ENCODE peak calls at places on chromosomes 5 and 9, in six cellular contexts. U is IMR-90, K is PC-9, T is testis, V is suprapubic skin, W is gastrocnemius medialis. I is an unnamed sample.

GRCh38 chr5:102670224-102670836 is 84.8 kb upstream of the PAM start:
- DNase-seq in W (no peak), K (no peak), U (no peak), T (peak; percentile 31), V (no peak), I (peak; percentile 60)

GRCh38 chr5:61283480-61283879 is 48.6 kb upstream of the ZSWIM6 start:
- DNase-seq in U (no peak), V (no peak), T (no peak), W (no peak), K (no peak), I (no peak)

GRCh38 chr9:128685636-128686489 is 3.2 kb upstream of the SET start:
- DNase-seq in V (no peak), T (no peak), W (no peak), K (no peak), U (no peak), I (no peak)

GRCh38 chr5:107032629-107033028 is 638.1 kb downstream of the EFNA5 start:
- DNase-seq in V (no peak), U (peak; percentile 1), T (no peak), K (no peak), W (no peak), I (no peak)

GRCh38 chr5:2756764-2757163 is 5.3 kb upstream of the IRX2 start:
- DNase-seq in W (no peak), T (no peak), U (no peak), K (no peak), V (no peak), I (no peak)

GRCh38 chr9:27726244-27727141 is 153.2 kb upstream of the C9orf72 start:
- DNase-seq in T (peak; percentile 78), V (no peak), W (peak; percentile 6), K (no peak), U (peak; percentile 55), I (peak; percentile 80)

GRCh38 chr5:154771383-154771901 is 16.3 kb downstream of the LARP1 start:
- DNase-seq in T (peak; percentile 40), U (peak; percentile 92), W (no peak), V (no peak), K (no peak), I (peak; percentile 91)

GRCh38 chr5:169561883-169562282 is 21.7 kb upstream of the SPDL1 start:
- DNase-seq in V (no peak), U (no peak), T (no peak), K (no peak), W (no peak), I (no peak)

GRCh38 chr5:97623441-97623840 is 440.4 kb upstream of the RIOK2 start:
- DNase-seq in K (no peak), U (no peak), V (no peak), W (no peak), T (no peak), I (no peak)

GRCh38 chr9:2655411-2655901 is 33.9 kb downstream of the VLDLR start:
- DNase-seq in T (no peak), W (no peak), K (peak; percentile 76), U (peak; percentile 96), V (no peak), I (no peak)

GRCh38 chr5:125668904-125669303 is 754.3 kb upstream of the GRAMD2B start:
- DNase-seq in U (no peak), V (no peak), K (peak; percentile 48), T (no peak), W (no peak), I (no peak)

GRCh38 chr5:76270214-76270613 is 132.9 kb upstream of the IQGAP2 start:
- DNase-seq in V (no peak), U (peak; percentile 4), T (no peak), K (no peak), W (no peak), I (no peak)

GRCh38 chr9:119195521-119195920 is 173.7 kb downstream of the BRINP1 start:
- DNase-seq in V (no peak), W (no peak), U (no peak), K (no peak), T (no peak), I (no peak)

GRCh38 chr5:149240354-149240998 is 31.2 kb upstream of the AFAP1L1 start:
- DNase-seq in V (no peak), K (no peak), T (peak; percentile 18), W (no peak), U (no peak), I (no peak)

GRCh38 chr5:78629590-78629989 is 19.0 kb downstream of the LHFPL2 start:
- DNase-seq in U (no peak), W (no peak), K (no peak), V (no peak), T (no peak), I (no peak)

GRCh38 chr5:150500328-150500841 is 7.5 kb upstream of the NDST1 start:
- DNase-seq in V (no peak), W (peak; percentile 74), U (no peak), T (no peak), K (no peak), I (no peak)

GRCh38 chr9:28941856-28942255 is 1368.6 kb upstream of the C9orf72 start:
- DNase-seq in V (no peak), T (no peak), U (no peak), W (no peak), K (no peak), I (no peak)

GRCh38 chr5:67395790-67396418 is 199.3 kb upstream of the CD180 start:
- DNase-seq in V (no peak), W (no peak), T (no peak), U (no peak), K (no peak), I (no peak)

GRCh38 chr9:136283291-136284235 is 20.3 kb downstream of the CCDC187 start:
- DNase-seq in T (peak; percentile 85), V (no peak), K (peak; percentile 49), W (peak; percentile 43), U (peak; percentile 52), I (peak; percentile 85)

GRCh38 chr9:100474082-100474949 is 1.4 kb downstream of the TMEFF1 start:
- DNase-seq in W (no peak), T (peak; percentile 17), U (no peak), V (no peak), K (no peak), I (peak; percentile 34)

GRCh38 chr9:17630531-17630949 is 51.7 kb downstream of the SH3GL2 start:
- DNase-seq in T (no peak), W (no peak), K (no peak), V (no peak), U (no peak), I (no peak)

GRCh38 chr5:53893626-53894025 is 333.2 kb downstream of the NDUFS4 start:
- DNase-seq in W (no peak), U (no peak), K (no peak), V (no peak), T (no peak), I (no peak)

GRCh38 chr5:88203977-88204735 is 64.5 kb downstream of the TMEM161B start:
- DNase-seq in W (no peak), V (no peak), K (no peak), T (no peak), U (peak; percentile 6), I (no peak)

GRCh38 chr9:1869843-1870242 is 145.3 kb upstream of the SMARCA2 start:
- DNase-seq in T (peak; percentile 25), U (no peak), K (no peak), V (no peak), W (no peak), I (no peak)

GRCh38 chr9:109307380-109308240 is 13.2 kb downstream of the EPB41L4B start:
- DNase-seq in U (no peak), W (no peak), V (no peak), K (no peak), T (no peak), I (no peak)

GRCh38 chr5:122259995-122260394 is 52.0 kb upstream of the SNCAIP start:
- DNase-seq in V (no peak), W (no peak), U (peak; percentile 95), T (no peak), K (no peak), I (no peak)

GRCh38 chr9:92963831-92964606 is 16.7 kb downstream of the FGD3 start:
- DNase-seq in K (no peak), W (no peak), V (peak; percentile 55), U (no peak), T (no peak), I (no peak)

GRCh38 chr9:92962846-92963245 is 15.5 kb downstream of the FGD3 start:
- DNase-seq in U (no peak), V (peak; percentile 16), T (no peak), W (no peak), K (no peak), I (no peak)

GRCh38 chr9:92960561-92961290 is 13.4 kb downstream of the FGD3 start:
- DNase-seq in U (no peak), K (no peak), V (peak; percentile 44), T (no peak), W (no peak), I (no peak)

GRCh38 chr9:92962303-92962649 is 15.0 kb downstream of the FGD3 start:
- DNase-seq in U (no peak), T (no peak), W (no peak), V (peak; percentile 27), K (no peak), I (no peak)

GRCh38 chr9:92961627-92962302 is 14.4 kb downstream of the FGD3 start:
- DNase-seq in W (no peak), T (no peak), U (no peak), V (peak; percentile 46), K (no peak), I (no peak)
- H3K4me1 ChIP-seq in W (no peaks in the 10 kb centered on the region), T (no peaks in the 10 kb centered on the region), U (no peaks in the 10 kb centered on the region), V (peaks cover 6% of the 10 kb centered on the region), K (peaks cover 15% of the 10 kb centered on the region), I (no peaks in the 10 kb centered on the region)

DNA sequence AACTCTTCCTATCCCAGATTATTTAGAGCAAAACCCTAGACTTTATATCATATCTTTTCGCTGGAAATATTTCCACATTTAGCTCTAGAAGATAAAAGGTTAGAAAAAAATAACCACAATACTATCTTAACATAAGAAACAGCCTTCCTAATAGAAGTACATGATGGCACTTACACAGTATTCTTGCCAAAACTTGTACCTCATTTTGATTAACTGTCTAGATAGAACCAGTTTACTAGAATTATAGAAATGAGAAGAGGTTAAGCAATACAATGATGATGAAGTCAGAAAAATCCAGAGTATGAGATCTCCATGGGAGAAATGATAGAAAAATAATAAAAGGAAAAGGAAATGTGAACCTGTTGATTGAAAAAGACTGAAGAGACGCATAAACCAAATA is 63.1 kb downstream of the SLC12A2 start:
- DNase-seq in W (no peak), V (no peak), T (no peak), U (no peak), K (no peak), I (no peak)
- H3K9me3 ChIP-seq in W (no peaks in the 10 kb centered on the region), V (no peaks in the 10 kb centered on the region), T (no peaks in the 10 kb centered on the region), U (no peaks in the 10 kb centered on the region), K (no peaks in the 10 kb centered on the region), I (no peaks in the 10 kb centered on the region)

GRCh38 chr5:128491291-128491690 is 46.8 kb downstream of the FBN2 start:
- DNase-seq in U (peak; percentile 23), K (no peak), W (no peak), T (peak; percentile 33), V (no peak), I (no peak)

GRCh38 chr5:128498844-128499455 is 39.1 kb downstream of the FBN2 start:
- DNase-seq in W (no peak), K (no peak), T (peak; percentile 33), U (peak; percentile 79), V (no peak), I (peak; percentile 12)

GRCh38 chr5:128493657-128494329 is 44.3 kb downstream of the FBN2 start:
- DNase-seq in K (no peak), V (no peak), W (no peak), T (no peak), U (peak; percentile 8), I (no peak)

GRCh38 chr5:128494516-128494915 is 43.5 kb downstream of the FBN2 start:
- DNase-seq in K (no peak), W (no peak), U (no peak), T (no peak), V (no peak), I (no peak)
- TF ChIP-seq CTCF in K (no peak), W (no peak), U (no peak), T (no peak), V (no peak), I (peak; percentile 27)

GRCh38 chr9:103941104-103941503 is 153.0 kb upstream of the SMC2 start:
- DNase-seq in U (no peak), V (no peak), T (no peak), K (no peak), W (no peak), I (no peak)
- H3K4me1 ChIP-seq in U (no peaks in the 10 kb centered on the region), V (no peaks in the 10 kb centered on the region), T (no peaks in the 10 kb centered on the region), K (no peaks in the 10 kb centered on the region), W (no peaks in the 10 kb centered on the region), I (no peaks in the 10 kb centered on the region)